ENCODE peak calls at places on chromosomes 16 and 17, in five cellular contexts. X is brain microvascular endothelial cell; F is ascending aorta; P is GM23338; E is CD4-positive, alpha-beta T cell. R is an unnamed sample.

GRCh38 chr17:44308865-44309264 is 464 bp downstream of the RUNDC3A start:
- DNase-seq in E (no peak), F (no peak), P (no peak), X (no peak), R (no peak)

GRCh38 chr16:16934660-16935059 is 536.1 kb downstream of the XYLT1 start:
- DNase-seq in X (no peak), F (no peak), P (no peak), E (no peak), R (no peak)

GRCh38 chr17:37182786-37183185 is 193.0 kb upstream of the C17orf78 start:
- DNase-seq in E (no peak), P (no peak), F (no peak), X (peak; percentile 19), R (no peak)

GRCh38 chr16:55513616-55514015 is 4.7 kb downstream of the LPCAT2 start:
- DNase-seq in F (no peak), X (no peak), E (no peak), P (peak; percentile 27), R (no peak)

GRCh38 chr17:4249452-4250029 is 14.2 kb downstream of the ANKFY1 start:
- DNase-seq in E (no peak), F (no peak), P (peak; percentile 81), X (peak; percentile 7), R (no peak)

GRCh38 chr16:84569382-84569987 is 48.4 kb downstream of the COTL1 start:
- DNase-seq in P (no peak), X (no peak), F (no peak), E (no peak), R (no peak)

GRCh38 chr17:56761387-56761786 is 72.3 kb downstream of the C17orf67 start:
- DNase-seq in E (no peak), F (no peak), P (no peak), X (no peak), R (no peak)

GRCh38 chr17:20010099-20010863 is 1.1 kb downstream of the SPECC1 start:
- DNase-seq in F (no peak), E (no peak), X (peak; percentile 14), P (peak; percentile 66), R (peak; percentile 63)

GRCh38 chr16:78230832-78231231 is 131.4 kb downstream of the WWOX start:
- DNase-seq in F (no peak), X (no peak), P (no peak), E (no peak), R (no peak)

GRCh38 chr16:144797-145252 is 6.4 kb upstream of the NPRL3 start:
- DNase-seq in F (no peak), E (no peak), X (no peak), P (no peak), R (no peak)

GRCh38 chr16:56848056-56848936 is 16.7 kb upstream of the SLC12A3 start:
- DNase-seq in F (no peak), P (no peak), X (peak; percentile 53), E (no peak), R (peak; percentile 68)

GRCh38 chr17:3838206-3838605 is 7.8 kb downstream of the NCBP3 start:
- DNase-seq in X (no peak), F (no peak), P (no peak), E (no peak), R (no peak)

GRCh38 chr17:18258356-18259038 is at the start of gene FLII:
- DNase-seq in E (peak; percentile 54), F (no peak), X (no peak), P (peak; percentile 73), R (no peak)

GRCh38 chr17:46974086-46974485 is 5.0 kb downstream of the RPRML start:
- DNase-seq in F (no peak), X (no peak), P (no peak), E (no peak), R (no peak)

GRCh38 chr17:82245144-82246039 is 16.6 kb downstream of the SLC16A3 start:
- DNase-seq in P (no peak), E (no peak), X (no peak), F (no peak), R (no peak)

GRCh38 chr17:27572665-27573064 is 58.3 kb upstream of the LGALS9 start:
- DNase-seq in P (no peak), X (peak; percentile 40), F (no peak), E (no peak), R (peak; percentile 32)

GRCh38 chr16:47638175-47638574 is 177.0 kb downstream of the PHKB start:
- DNase-seq in X (no peak), P (no peak), E (no peak), F (no peak), R (no peak)

DNA sequence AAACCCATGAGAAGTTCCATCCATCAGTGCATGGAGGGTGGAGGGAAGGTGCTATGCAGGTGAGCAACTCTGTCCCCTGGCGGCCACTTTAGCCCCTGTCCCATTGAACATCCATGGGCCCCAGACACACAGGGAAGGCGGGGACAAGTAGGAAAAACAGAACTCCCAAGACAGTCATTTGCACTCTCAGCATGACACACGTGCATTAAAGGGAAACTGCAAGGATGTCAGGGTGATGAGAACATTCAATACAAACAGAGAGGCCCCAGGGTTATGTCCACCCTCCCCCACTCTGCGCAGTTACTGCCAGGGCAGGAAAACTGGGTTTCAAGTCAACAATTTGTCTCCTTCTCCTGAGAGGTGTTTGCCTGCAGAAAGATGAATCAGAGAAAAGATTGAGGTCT is 44.0 kb upstream of the AKTIP start:
- DNase-seq in E (no peak), P (peak; percentile 68), X (peak; percentile 37), F (no peak), R (no peak)
- TF ChIP-seq CTCF in E (no peak), P (peak; percentile 79), X (peak; percentile 56), F (no peak), R (peak; percentile 44)

GRCh38 chr16:88951989-88952388 is 25.0 kb downstream of the CBFA2T3 start:
- DNase-seq in P (no peak), X (no peak), E (no peak), F (no peak), R (no peak)

GRCh38 chr16:88945473-88945872 is 31.5 kb downstream of the CBFA2T3 start:
- DNase-seq in F (no peak), E (no peak), P (no peak), X (no peak), R (no peak)

GRCh38 chr16:88951501-88951900 is 25.5 kb downstream of the CBFA2T3 start:
- DNase-seq in P (no peak), E (no peak), F (no peak), X (no peak), R (no peak)

GRCh38 chr16:88953003-88953690 is 23.9 kb downstream of the CBFA2T3 start:
- DNase-seq in P (no peak), X (no peak), F (no peak), E (no peak), R (no peak)

DNA sequence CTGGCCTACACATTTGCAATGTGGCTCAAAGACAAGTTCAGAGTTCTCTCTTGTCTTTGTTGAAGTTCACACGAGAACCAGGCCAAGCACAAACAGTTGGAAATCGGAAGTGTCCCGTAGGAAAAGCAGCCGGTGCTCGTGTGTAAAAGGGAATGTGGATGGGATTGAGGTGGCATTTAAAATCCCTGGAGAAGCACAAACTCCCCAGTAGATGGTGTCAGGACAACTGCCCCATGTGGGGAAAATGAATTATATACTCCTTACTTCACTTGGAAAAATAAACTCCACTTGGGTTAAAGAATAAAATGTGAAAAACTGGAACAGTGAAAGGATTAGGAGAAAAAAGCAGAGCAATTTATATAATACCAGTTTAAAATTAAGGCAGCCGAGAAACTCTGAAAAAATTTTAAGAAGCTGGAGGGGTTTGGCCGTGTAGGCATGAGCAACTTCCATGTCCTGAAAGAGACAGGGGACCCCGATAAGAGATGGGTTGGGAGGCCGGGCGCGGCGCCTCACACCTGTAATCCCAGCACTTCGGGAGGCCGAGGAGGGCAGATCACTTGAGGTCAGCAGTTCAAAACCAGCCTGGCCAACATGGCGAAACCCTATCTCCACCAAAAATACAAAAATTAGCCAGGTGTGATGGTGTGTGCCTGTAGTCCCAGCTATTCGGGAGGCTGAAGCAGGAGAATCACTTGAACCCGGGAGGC is 28.1 kb downstream of the CBFA2T3 start:
- DNase-seq in X (no peak), E (no peak), F (no peak), P (no peak), R (no peak)
- TF ChIP-seq CTCF in X (peak; percentile 27), E (no peak), F (no peak), P (no peak), R (peak; percentile 40)

DNA sequence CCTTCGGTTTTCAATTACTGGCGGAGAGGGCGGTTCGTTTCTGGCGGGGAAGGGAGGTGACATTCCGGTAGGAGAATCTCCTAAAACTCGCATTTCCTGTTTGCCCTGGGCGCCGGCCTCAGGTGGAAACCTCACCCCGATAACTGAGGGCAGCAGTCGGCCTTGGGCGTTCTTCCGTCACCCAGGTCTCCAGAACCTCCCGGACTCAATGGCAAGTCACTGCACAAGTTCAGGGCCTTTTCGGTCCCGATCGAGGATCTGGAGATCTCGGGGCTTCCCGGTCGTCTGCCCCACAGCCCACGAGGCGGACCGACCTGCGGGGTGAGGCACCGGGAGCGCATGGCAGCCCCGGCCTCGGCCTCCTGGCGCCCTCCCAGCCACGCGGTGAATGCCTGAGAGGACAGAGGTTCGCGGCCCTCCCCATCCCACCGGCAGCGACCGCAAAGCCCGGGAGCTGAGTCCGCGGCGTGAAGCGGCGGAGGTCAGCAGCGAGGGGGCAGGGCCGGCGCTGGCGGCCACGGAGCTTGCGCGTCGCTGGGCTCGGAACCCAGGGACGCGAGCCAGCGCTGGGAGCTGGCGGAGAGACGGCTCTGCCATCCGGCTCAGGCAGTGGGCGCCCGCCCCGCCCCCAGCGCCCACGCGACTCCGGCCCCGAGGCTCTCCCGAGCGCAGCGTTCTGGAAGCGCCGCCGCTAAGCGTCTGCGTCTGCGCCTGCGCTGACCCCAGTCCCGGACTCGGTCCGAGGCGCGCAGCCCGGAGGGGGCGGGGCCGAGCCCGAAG is 58.4 kb downstream of the SRL start:
- DNase-seq in P (peak; percentile 97), E (peak; percentile 77), F (peak; percentile 51), X (peak; percentile 80), R (peak; percentile 87)
- TF ChIP-seq CTCF in P (no peak), E (no peak), F (no peak), X (peak; percentile 9), R (peak; percentile 22)

GRCh38 chr17:1785925-1786324 is 24.1 kb downstream of the SERPINF1 start:
- DNase-seq in X (no peak), F (no peak), P (no peak), E (no peak), R (no peak)

GRCh38 chr17:1783271-1783670 is 21.4 kb downstream of the SERPINF1 start:
- DNase-seq in E (no peak), P (no peak), F (no peak), X (no peak), R (no peak)

GRCh38 chr17:1786708-1787107 is 24.8 kb downstream of the SERPINF1 start:
- DNase-seq in F (no peak), P (no peak), E (no peak), X (no peak), R (no peak)

GRCh38 chr17:1782171-1782567 is 20.3 kb downstream of the SERPINF1 start:
- DNase-seq in X (no peak), P (no peak), E (no peak), F (no peak), R (no peak)

GRCh38 chr17:1783834-1784611 is 22.2 kb downstream of the SERPINF1 start:
- DNase-seq in P (peak; percentile 55), F (peak; percentile 65), E (no peak), X (peak; percentile 29), R (peak; percentile 39)
- TF ChIP-seq CTCF in P (peak; percentile 69), F (peak; percentile 61), E (peak; percentile 53), X (peak; percentile 77), R (peak; percentile 83)

R was measured in HFFc6.